ENCODE peak calls at places on chromosomes 16 and 17, in four cellular contexts. One of them, this sample, is unnamed.

GRCh38 chr17:44218344-44219125 is 940 bp downstream of the UBTF start:
- DNase-seq in body of pancreas: peak
- DNase-seq in GM23338: peak
- DNase-seq in tibial artery: peak
- DNase-seq in this sample: peak

GRCh38 chr17:81346090-81346907 is 49.0 kb upstream of the BAHCC1 start:
- DNase-seq in body of pancreas: peak
- DNase-seq in GM23338: peak
- DNase-seq in tibial artery: peak
- DNase-seq in this sample: peak

GRCh38 chr17:67475161-67475887 is 98.2 kb downstream of the PITPNC1 start:
- DNase-seq in body of pancreas: peak
- DNase-seq in GM23338: peak
- DNase-seq in tibial artery: peak
- DNase-seq in this sample: peak

GRCh38 chr17:67628580-67629013 is 89.1 kb upstream of the NOL11 start:
- DNase-seq in body of pancreas: peak
- DNase-seq in GM23338: peak
- DNase-seq in tibial artery: no peak
- DNase-seq in this sample: no peak

GRCh38 chr17:64005734-64006167 is 7.6 kb downstream of the PRR29 start:
- DNase-seq in body of pancreas: no peak
- DNase-seq in GM23338: no peak
- DNase-seq in tibial artery: no peak
- DNase-seq in this sample: peak

GRCh38 chr17:45427181-45427835 is 5.4 kb downstream of the ARHGAP27 start:
- DNase-seq in body of pancreas: no peak
- DNase-seq in GM23338: no peak
- DNase-seq in tibial artery: no peak
- DNase-seq in this sample: no peak

GRCh38 chr17:32943647-32944191 is 15.8 kb downstream of the TMEM98 start:
- DNase-seq in body of pancreas: peak
- DNase-seq in GM23338: no peak
- DNase-seq in tibial artery: no peak
- DNase-seq in this sample: no peak

GRCh38 chr16:29708917-29709600 is 30.1 kb downstream of the QPRT start:
- DNase-seq in body of pancreas: no peak
- DNase-seq in GM23338: peak
- DNase-seq in tibial artery: no peak
- DNase-seq in this sample: no peak

GRCh38 chr17:80927791-80928216 is 63.8 kb upstream of the CHMP6 start:
- DNase-seq in body of pancreas: no peak
- DNase-seq in GM23338: no peak
- DNase-seq in tibial artery: no peak
- DNase-seq in this sample: peak

GRCh38 chr17:50768348-50768761 is 1.0 kb upstream of the ANKRD40CL start:
- DNase-seq in body of pancreas: peak
- DNase-seq in GM23338: peak
- DNase-seq in tibial artery: no peak
- DNase-seq in this sample: no peak

GRCh38 chr17:28807925-28808641 is 34.5 kb downstream of the FAM222B start:
- DNase-seq in body of pancreas: no peak
- DNase-seq in GM23338: no peak
- DNase-seq in tibial artery: peak
- DNase-seq in this sample: peak

GRCh38 chr17:49434821-49435581 is 20.3 kb upstream of the PHB1 start:
- DNase-seq in body of pancreas: peak
- DNase-seq in GM23338: peak
- DNase-seq in tibial artery: no peak
- DNase-seq in this sample: peak

GRCh38 chr16:30068750-30069574 is 3.4 kb downstream of the ALDOA start:
- DNase-seq in body of pancreas: no peak
- DNase-seq in GM23338: peak
- DNase-seq in tibial artery: no peak
- DNase-seq in this sample: peak

GRCh38 chr16:69319381-69319780 is 8.2 kb downstream of the VPS4A start:
- DNase-seq in body of pancreas: no peak
- DNase-seq in GM23338: no peak
- DNase-seq in tibial artery: no peak
- DNase-seq in this sample: no peak

GRCh38 chr17:41547921-41548843 is 20.1 kb upstream of the KRT19 start:
- DNase-seq in body of pancreas: peak
- DNase-seq in GM23338: no peak
- DNase-seq in tibial artery: peak
- DNase-seq in this sample: peak

GRCh38 chr17:47315451-47316266 is 8.1 kb upstream of the EFCAB13 start:
- DNase-seq in body of pancreas: no peak
- DNase-seq in GM23338: peak
- DNase-seq in tibial artery: no peak
- DNase-seq in this sample: peak

GRCh38 chr16:83701494-83701893 is 106.3 kb upstream of the HSBP1 start:
- DNase-seq in body of pancreas: peak
- DNase-seq in GM23338: peak
- DNase-seq in tibial artery: no peak
- DNase-seq in this sample: peak

GRCh38 chr16:89364603-89365002 is 125.8 kb downstream of the ANKRD11 start:
- DNase-seq in body of pancreas: peak
- DNase-seq in GM23338: no peak
- DNase-seq in tibial artery: no peak
- DNase-seq in this sample: peak
- H3K27ac ChIP-seq in body of pancreas: peak
- H3K27ac ChIP-seq in GM23338: peak
- H3K27ac ChIP-seq in tibial artery: no peak
- H3K27ac ChIP-seq in this sample: peak

GRCh38 chr16:53224932-53225533 is 170.2 kb downstream of the CHD9 start:
- DNase-seq in body of pancreas: no peak
- DNase-seq in GM23338: no peak
- DNase-seq in tibial artery: no peak
- DNase-seq in this sample: no peak
- H3K27ac ChIP-seq in body of pancreas: no peak
- H3K27ac ChIP-seq in GM23338: no peak
- H3K27ac ChIP-seq in tibial artery: no peak
- H3K27ac ChIP-seq in this sample: no peak

GRCh38 chr16:628321-629061 is 2.3 kb upstream of the WFIKKN1 start:
- DNase-seq in body of pancreas: no peak
- DNase-seq in GM23338: no peak
- DNase-seq in tibial artery: no peak
- DNase-seq in this sample: no peak

GRCh38 chr16:627458-628239 is 3.1 kb upstream of the WFIKKN1 start:
- DNase-seq in body of pancreas: peak
- DNase-seq in GM23338: no peak
- DNase-seq in tibial artery: no peak
- DNase-seq in this sample: no peak

GRCh38 chr16:630815-631405 is at the start of gene WFIKKN1:
- DNase-seq in body of pancreas: peak
- DNase-seq in GM23338: peak
- DNase-seq in tibial artery: no peak
- DNase-seq in this sample: no peak

GRCh38 chr16:630024-630814 is 566 bp upstream of the WFIKKN1 start:
- DNase-seq in body of pancreas: peak
- DNase-seq in GM23338: no peak
- DNase-seq in tibial artery: no peak
- DNase-seq in this sample: no peak

GRCh38 chr16:629289-630023 is 1.3 kb upstream of the WFIKKN1 start:
- DNase-seq in body of pancreas: peak
- DNase-seq in GM23338: no peak
- DNase-seq in tibial artery: no peak
- DNase-seq in this sample: no peak
- H3K27ac ChIP-seq in body of pancreas: no peak
- H3K27ac ChIP-seq in GM23338: peak
- H3K27ac ChIP-seq in tibial artery: no peak
- H3K27ac ChIP-seq in this sample: no peak

GRCh38 chr16:85853641-85854545 is 45.1 kb upstream of the IRF8 start:
- DNase-seq in body of pancreas: no peak
- DNase-seq in GM23338: no peak
- DNase-seq in tibial artery: no peak
- DNase-seq in this sample: no peak

GRCh38 chr16:85854935-85855334 is 44.0 kb upstream of the IRF8 start:
- DNase-seq in body of pancreas: no peak
- DNase-seq in GM23338: no peak
- DNase-seq in tibial artery: no peak
- DNase-seq in this sample: no peak

GRCh38 chr16:85847681-85848601 is 48.4 kb downstream of the COX4I1 start:
- DNase-seq in body of pancreas: no peak
- DNase-seq in GM23338: no peak
- DNase-seq in tibial artery: no peak
- DNase-seq in this sample: no peak

GRCh38 chr16:85850344-85850880 is 48.5 kb upstream of the IRF8 start:
- DNase-seq in body of pancreas: no peak
- DNase-seq in GM23338: no peak
- DNase-seq in tibial artery: no peak
- DNase-seq in this sample: no peak

DNA sequence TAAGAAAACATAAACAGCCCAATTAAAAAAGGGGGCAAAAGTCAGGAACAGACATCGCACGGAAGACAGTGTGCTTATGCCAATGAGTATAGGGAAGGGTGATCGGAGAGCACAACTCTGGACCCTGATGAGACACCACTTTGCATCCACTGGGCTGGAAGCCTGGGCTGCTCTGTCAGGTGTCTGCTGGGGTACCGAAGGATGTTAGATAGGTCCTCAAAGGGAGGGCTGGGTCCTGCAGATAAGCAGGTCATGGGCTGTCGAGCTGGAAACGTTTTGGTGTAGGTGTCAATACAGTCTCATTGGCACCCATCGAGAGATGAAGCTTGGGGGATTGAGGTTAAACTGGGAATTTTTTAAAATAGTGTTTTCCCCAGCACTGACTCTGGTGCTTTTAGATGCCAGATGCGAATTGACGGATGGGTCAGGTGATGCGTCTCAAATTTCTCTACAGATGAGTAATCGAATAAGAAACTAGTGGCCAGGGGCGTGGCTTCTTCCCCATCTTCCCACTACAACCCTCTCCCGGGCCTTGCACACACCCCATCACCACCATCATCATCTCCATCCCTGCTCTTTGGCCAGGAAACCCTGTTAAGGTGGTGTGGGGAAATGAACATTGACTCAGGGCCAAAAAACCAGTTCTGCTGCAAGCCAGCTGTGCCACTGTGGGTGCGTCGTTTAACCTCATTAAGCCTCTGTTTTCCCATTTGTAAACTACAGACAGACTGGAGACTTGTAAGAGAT is 47.8 kb upstream of the IRF8 start:
- DNase-seq in body of pancreas: no peak
- DNase-seq in GM23338: no peak
- DNase-seq in tibial artery: no peak
- DNase-seq in this sample: no peak
- H3K27ac ChIP-seq in body of pancreas: no peak
- H3K27ac ChIP-seq in GM23338: no peak
- H3K27ac ChIP-seq in tibial artery: no peak
- H3K27ac ChIP-seq in this sample: no peak

GRCh38 chr16:2282866-2283555 is 15.1 kb upstream of the RNPS1 start:
- DNase-seq in body of pancreas: no peak
- DNase-seq in GM23338: no peak
- DNase-seq in tibial artery: no peak
- DNase-seq in this sample: no peak
- H3K27ac ChIP-seq in body of pancreas: no peak
- H3K27ac ChIP-seq in GM23338: no peak
- H3K27ac ChIP-seq in tibial artery: no peak
- H3K27ac ChIP-seq in this sample: no peak

DNA sequence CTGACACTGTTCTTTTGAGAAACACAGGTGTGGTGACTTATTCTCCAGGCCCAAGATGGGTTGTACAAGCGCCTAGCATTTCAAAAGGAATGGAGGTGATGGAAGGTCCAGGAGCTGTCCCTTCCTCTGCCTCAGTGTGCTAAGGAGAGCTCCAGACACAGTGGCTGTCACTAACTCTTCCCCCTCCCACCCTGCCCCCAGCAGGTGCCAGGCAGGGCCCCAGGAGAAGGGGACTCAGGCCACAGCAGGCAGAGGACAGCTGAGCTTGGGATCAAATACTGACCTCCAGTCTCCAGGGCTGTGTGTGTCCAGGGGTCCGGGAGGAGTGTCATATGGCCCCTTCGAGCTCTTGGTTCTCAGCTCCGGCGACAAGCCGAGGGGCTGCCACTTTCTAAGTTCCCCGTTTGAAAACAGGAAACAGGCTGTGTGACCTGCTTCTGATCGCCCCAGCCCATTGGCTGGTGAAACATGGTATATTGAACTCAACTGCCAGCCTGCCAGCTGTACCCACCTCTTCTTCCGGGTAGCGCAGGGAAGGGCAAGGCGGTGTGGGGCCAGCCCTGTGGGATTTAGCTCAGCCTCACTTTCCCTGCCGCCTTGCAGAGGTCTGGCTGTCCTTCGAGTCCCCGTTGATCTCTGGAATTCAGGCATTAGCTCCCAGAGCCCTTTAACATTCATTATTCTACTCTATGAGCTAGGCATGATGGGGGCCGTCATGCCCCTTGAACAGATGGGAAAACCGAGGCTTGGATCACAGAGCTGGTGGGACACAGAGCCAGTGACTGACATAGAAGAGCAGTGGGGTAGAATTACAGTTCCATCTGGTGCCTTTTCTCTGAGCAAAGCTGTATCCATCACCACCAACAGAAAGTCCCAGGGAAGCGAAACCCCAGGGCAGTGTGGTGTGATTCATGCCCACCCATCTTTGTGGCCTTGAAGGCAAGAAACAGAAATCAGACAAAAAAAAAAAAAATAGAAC is at the start of gene SNX20:
- DNase-seq in body of pancreas: no peak
- DNase-seq in GM23338: no peak
- DNase-seq in tibial artery: peak
- DNase-seq in this sample: no peak
- H3K27ac ChIP-seq in body of pancreas: no peak
- H3K27ac ChIP-seq in GM23338: no peak
- H3K27ac ChIP-seq in tibial artery: no peak
- H3K27ac ChIP-seq in this sample: no peak

GRCh38 chr16:66189951-66190350 is 176.5 kb upstream of the CDH5 start:
- DNase-seq in body of pancreas: no peak
- DNase-seq in GM23338: no peak
- DNase-seq in tibial artery: no peak
- DNase-seq in this sample: peak
- H3K27ac ChIP-seq in body of pancreas: no peak
- H3K27ac ChIP-seq in GM23338: no peak
- H3K27ac ChIP-seq in tibial artery: no peak
- H3K27ac ChIP-seq in this sample: no peak